ENCODE peak calls at places on chromosomes 16 and 17, in eight cellular contexts. X is pancreas; Z is K562; H is activated CD8-positive, alpha-beta memory T cell treated with anti-CD3 and anti-CD28 coated beads, Interleukin-2, amount 10 ng/mL, durations not matched to agents 7 days and 5 days; K is Right ventricle myocardium superior; W is Right ventricle myocardium inferior; J is left cardiac atrium; L is thoracic aorta. N is an unnamed sample.

GRCh38 chr16:20353379-20353778 is 864 bp upstream of the UMOD start:
- ATAC-seq in X (no peak), Z (no peak), H (no peak), K (no peak), W (no peak), J (no peak), L (no peak), N (no peak)

GRCh38 chr17:77311371-77311981 is 170.7 kb downstream of the SEC14L1 start:
- ATAC-seq in X (no peak), Z (no peak), H (no peak), K (no peak), W (no peak), J (no peak), L (no peak), N (no peak)

GRCh38 chr16:55061126-55061525 is 130.5 kb downstream of the IRX5 start:
- ATAC-seq in X (no peak), Z (no peak), H (no peak), K (no peak), W (no peak), J (no peak), L (no peak), N (no peak)

GRCh38 chr17:8843344-8843743 is 24.1 kb downstream of the PIK3R6 start:
- ATAC-seq in X (no peak), Z (no peak), H (no peak), K (no peak), W (no peak), J (no peak), L (no peak), N (no peak)

GRCh38 chr16:67666032-67666537 is 465 bp downstream of the ENKD1 start:
- ATAC-seq in X (peak; percentile 38), Z (peak; percentile 56), H (peak; percentile 24), K (peak; percentile 6), W (no peak), J (peak; percentile 12), L (no peak), N (peak; percentile 25)

GRCh38 chr17:74426551-74427047 is 5.3 kb upstream of the GPRC5C start:
- ATAC-seq in X (no peak), Z (peak; percentile 47), H (no peak), K (no peak), W (no peak), J (no peak), L (no peak), N (no peak)

GRCh38 chr17:74042744-74043486 is 160.6 kb upstream of the RPL38 start:
- ATAC-seq in X (peak; percentile 26), Z (no peak), H (peak; percentile 60), K (no peak), W (no peak), J (no peak), L (peak; percentile 94), N (peak; percentile 99)

GRCh38 chr17:74760404-74761105 is 12.1 kb downstream of the NHERF1 start:
- ATAC-seq in X (peak; percentile 8), Z (peak; percentile 74), H (no peak), K (peak; percentile 16), W (peak; percentile 15), J (no peak), L (no peak), N (no peak)

GRCh38 chr17:33500141-33500540 is 207.0 kb upstream of the ASIC2 start:
- ATAC-seq in X (no peak), Z (peak; percentile 85), H (no peak), K (peak; percentile 20), W (peak; percentile 37), J (peak; percentile 73), L (no peak), N (no peak)

N was measured in activated T-helper 17 cell treated with anti-CD3 and anti-CD28 coated beads, Interleukin-2, amount 50 U/mL, for 72 hours.